ENCODE peak calls at places on chromosome 11, in seven cellular contexts. One of them, this sample, is unnamed.

GRCh38 chr11:9208726-9209501 is 56.2 kb downstream of the DENND5A start:
- DNase-seq in colonic mucosa: no peak
- DNase-seq in neuronal stem cell: no peak
- DNase-seq in right atrium auricular region: no peak
- DNase-seq in tibial artery: no peak
- DNase-seq in OCI-LY7: peak; percentile 32
- DNase-seq in uterus: no peak
- DNase-seq in this sample: no peak

GRCh38 chr11:64516226-64516625 is 74.8 kb upstream of the SLC22A12 start:
- DNase-seq in colonic mucosa: peak; percentile 40
- DNase-seq in neuronal stem cell: no peak
- DNase-seq in right atrium auricular region: no peak
- DNase-seq in tibial artery: no peak
- DNase-seq in OCI-LY7: peak; percentile 31
- DNase-seq in uterus: no peak
- DNase-seq in this sample: no peak

GRCh38 chr11:100851584-100852152 is 164.6 kb downstream of the ARHGAP42 start:
- DNase-seq in colonic mucosa: no peak
- DNase-seq in neuronal stem cell: no peak
- DNase-seq in right atrium auricular region: no peak
- DNase-seq in tibial artery: no peak
- DNase-seq in OCI-LY7: no peak
- DNase-seq in uterus: no peak
- DNase-seq in this sample: no peak

GRCh38 chr11:87463486-87464102 is 425.9 kb downstream of the TMEM135 start:
- DNase-seq in colonic mucosa: no peak
- DNase-seq in neuronal stem cell: peak; percentile 27
- DNase-seq in right atrium auricular region: no peak
- DNase-seq in tibial artery: no peak
- DNase-seq in OCI-LY7: peak; percentile 71
- DNase-seq in uterus: no peak
- DNase-seq in this sample: no peak

GRCh38 chr11:69154211-69154913 is 1.4 kb upstream of the SMIM38 start:
- DNase-seq in colonic mucosa: no peak
- DNase-seq in neuronal stem cell: no peak
- DNase-seq in right atrium auricular region: no peak
- DNase-seq in tibial artery: peak; percentile 55
- DNase-seq in OCI-LY7: no peak
- DNase-seq in uterus: no peak
- DNase-seq in this sample: no peak

GRCh38 chr11:111245425-111245824 is at the start of gene POU2AF2:
- DNase-seq in colonic mucosa: no peak
- DNase-seq in neuronal stem cell: no peak
- DNase-seq in right atrium auricular region: no peak
- DNase-seq in tibial artery: no peak
- DNase-seq in OCI-LY7: no peak
- DNase-seq in uterus: no peak
- DNase-seq in this sample: no peak

GRCh38 chr11:134139873-134140331 is 71.0 kb downstream of the JAM3 start:
- DNase-seq in colonic mucosa: peak; percentile 61
- DNase-seq in neuronal stem cell: peak; percentile 38
- DNase-seq in right atrium auricular region: peak; percentile 75
- DNase-seq in tibial artery: no peak
- DNase-seq in OCI-LY7: peak; percentile 43
- DNase-seq in uterus: peak; percentile 86
- DNase-seq in this sample: no peak

GRCh38 chr11:77619576-77620198 is 17.9 kb downstream of the CLNS1A start:
- DNase-seq in colonic mucosa: peak; percentile 50
- DNase-seq in neuronal stem cell: peak; percentile 39
- DNase-seq in right atrium auricular region: no peak
- DNase-seq in tibial artery: no peak
- DNase-seq in OCI-LY7: peak; percentile 67
- DNase-seq in uterus: no peak
- DNase-seq in this sample: no peak

GRCh38 chr11:36364551-36364950 is 68.5 kb downstream of the PRR5L start:
- DNase-seq in colonic mucosa: peak; percentile 78
- DNase-seq in neuronal stem cell: no peak
- DNase-seq in right atrium auricular region: no peak
- DNase-seq in tibial artery: no peak
- DNase-seq in OCI-LY7: no peak
- DNase-seq in uterus: no peak
- DNase-seq in this sample: no peak

GRCh38 chr11:95764267-95764898 is 25.2 kb downstream of the FAM76B start:
- DNase-seq in colonic mucosa: no peak
- DNase-seq in neuronal stem cell: no peak
- DNase-seq in right atrium auricular region: no peak
- DNase-seq in tibial artery: no peak
- DNase-seq in OCI-LY7: peak; percentile 67
- DNase-seq in uterus: no peak
- DNase-seq in this sample: no peak

GRCh38 chr11:4551346-4551979 is 6.5 kb downstream of the OR52M1 start:
- DNase-seq in colonic mucosa: no peak
- DNase-seq in neuronal stem cell: no peak
- DNase-seq in right atrium auricular region: no peak
- DNase-seq in tibial artery: no peak
- DNase-seq in OCI-LY7: no peak
- DNase-seq in uterus: no peak
- DNase-seq in this sample: no peak

DNA sequence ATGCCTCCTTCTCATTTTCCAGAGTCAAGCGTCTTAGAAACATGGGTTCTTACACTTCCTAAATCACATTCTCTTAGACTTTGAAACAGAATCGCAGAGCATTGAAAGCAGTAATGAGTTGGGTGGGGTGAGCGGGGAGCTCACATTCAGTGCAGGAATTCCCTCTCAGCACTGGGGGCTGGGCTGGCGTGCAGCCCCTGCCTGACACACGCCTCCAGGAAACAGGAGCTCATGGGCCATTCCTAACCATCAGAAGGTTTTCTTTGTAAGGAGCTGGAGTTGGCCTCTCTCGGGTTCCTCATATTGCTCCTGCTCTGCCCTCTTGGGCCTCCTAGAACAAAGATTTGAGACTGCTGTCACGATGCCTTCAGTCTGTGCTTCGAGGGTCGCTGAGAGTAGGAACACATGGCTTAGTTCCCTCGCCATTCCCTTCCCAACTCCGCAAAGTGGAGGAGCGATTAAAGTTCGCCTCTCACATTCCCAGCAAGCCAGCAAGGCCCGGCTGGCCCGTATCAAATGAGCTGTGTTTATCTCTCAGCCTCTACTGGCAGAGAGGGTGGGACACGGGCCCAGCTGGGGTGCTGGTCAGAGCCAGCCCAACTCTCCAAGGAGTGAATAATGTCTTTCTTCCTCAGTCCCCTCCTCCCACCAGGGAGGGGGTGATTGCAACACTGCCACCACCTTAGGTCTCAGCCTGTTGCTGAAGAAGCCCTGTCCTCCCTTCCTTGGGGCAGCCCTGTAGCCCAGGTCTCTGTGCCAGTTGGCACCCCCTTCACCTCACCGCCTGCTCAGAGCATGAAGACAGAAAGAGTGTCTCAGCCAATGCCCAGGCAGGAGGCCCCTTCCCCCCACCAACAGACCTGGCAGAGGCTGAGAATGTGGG is 10.4 kb downstream of the CHRDL2 start:
- DNase-seq in colonic mucosa: peak; percentile 66
- DNase-seq in neuronal stem cell: no peak
- DNase-seq in right atrium auricular region: peak; percentile 86
- DNase-seq in tibial artery: peak; percentile 82
- DNase-seq in OCI-LY7: no peak
- DNase-seq in uterus: peak; percentile 83
- DNase-seq in this sample: peak; percentile 57
- H3K27ac ChIP-seq in colonic mucosa: peak overlapping the region; percentile 52
- H3K27ac ChIP-seq in neuronal stem cell: no peak overlapping the region
- H3K27ac ChIP-seq in right atrium auricular region: peak overlapping the region; percentile 41
- H3K27ac ChIP-seq in tibial artery: peak overlapping the region; percentile 83
- H3K27ac ChIP-seq in OCI-LY7: no peak overlapping the region
- H3K27ac ChIP-seq in uterus: peak overlapping the region; percentile 79
- H3K27ac ChIP-seq in this sample: peak overlapping the region; percentile 61

DNA sequence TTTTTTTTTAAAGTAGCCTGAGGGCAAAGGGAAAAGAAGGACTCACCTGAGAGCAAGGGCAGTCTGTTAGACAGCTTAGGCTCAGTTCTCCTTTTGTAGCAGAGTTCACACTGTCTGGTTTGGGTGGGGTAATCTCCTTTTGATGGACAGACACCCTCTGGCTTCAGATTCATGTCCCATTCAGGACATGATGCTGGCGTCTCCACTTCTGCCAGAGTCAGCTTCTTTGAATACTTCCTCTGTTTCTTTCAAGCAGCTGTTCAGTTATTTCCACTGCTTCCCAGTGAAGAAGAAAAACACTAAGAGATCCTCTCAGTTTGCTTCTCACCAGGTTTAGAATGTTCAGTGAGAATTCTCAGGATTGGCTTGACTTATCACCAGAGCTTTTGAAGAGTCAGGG is 79.0 kb upstream of the HSD17B12 start:
- DNase-seq in colonic mucosa: no peak
- DNase-seq in neuronal stem cell: no peak
- DNase-seq in right atrium auricular region: no peak
- DNase-seq in tibial artery: no peak
- DNase-seq in OCI-LY7: no peak
- DNase-seq in uterus: no peak
- DNase-seq in this sample: no peak
- H3K27ac ChIP-seq in colonic mucosa: no peak overlapping the region
- H3K27ac ChIP-seq in neuronal stem cell: no peak overlapping the region
- H3K27ac ChIP-seq in right atrium auricular region: no peak overlapping the region
- H3K27ac ChIP-seq in tibial artery: no peak overlapping the region
- H3K27ac ChIP-seq in OCI-LY7: no peak overlapping the region
- H3K27ac ChIP-seq in uterus: no peak overlapping the region
- H3K27ac ChIP-seq in this sample: no peak overlapping the region

GRCh38 chr11:93051181-93051580 is 81.7 kb downstream of the MTNR1B start:
- DNase-seq in colonic mucosa: no peak
- DNase-seq in neuronal stem cell: no peak
- DNase-seq in right atrium auricular region: no peak
- DNase-seq in tibial artery: no peak
- DNase-seq in OCI-LY7: no peak
- DNase-seq in uterus: no peak
- DNase-seq in this sample: no peak
- H3K27ac ChIP-seq in colonic mucosa: no peak overlapping the region
- H3K27ac ChIP-seq in neuronal stem cell: no peak overlapping the region
- H3K27ac ChIP-seq in right atrium auricular region: no peak overlapping the region
- H3K27ac ChIP-seq in tibial artery: no peak overlapping the region
- H3K27ac ChIP-seq in OCI-LY7: no peak overlapping the region
- H3K27ac ChIP-seq in uterus: no peak overlapping the region
- H3K27ac ChIP-seq in this sample: no peak overlapping the region

DNA sequence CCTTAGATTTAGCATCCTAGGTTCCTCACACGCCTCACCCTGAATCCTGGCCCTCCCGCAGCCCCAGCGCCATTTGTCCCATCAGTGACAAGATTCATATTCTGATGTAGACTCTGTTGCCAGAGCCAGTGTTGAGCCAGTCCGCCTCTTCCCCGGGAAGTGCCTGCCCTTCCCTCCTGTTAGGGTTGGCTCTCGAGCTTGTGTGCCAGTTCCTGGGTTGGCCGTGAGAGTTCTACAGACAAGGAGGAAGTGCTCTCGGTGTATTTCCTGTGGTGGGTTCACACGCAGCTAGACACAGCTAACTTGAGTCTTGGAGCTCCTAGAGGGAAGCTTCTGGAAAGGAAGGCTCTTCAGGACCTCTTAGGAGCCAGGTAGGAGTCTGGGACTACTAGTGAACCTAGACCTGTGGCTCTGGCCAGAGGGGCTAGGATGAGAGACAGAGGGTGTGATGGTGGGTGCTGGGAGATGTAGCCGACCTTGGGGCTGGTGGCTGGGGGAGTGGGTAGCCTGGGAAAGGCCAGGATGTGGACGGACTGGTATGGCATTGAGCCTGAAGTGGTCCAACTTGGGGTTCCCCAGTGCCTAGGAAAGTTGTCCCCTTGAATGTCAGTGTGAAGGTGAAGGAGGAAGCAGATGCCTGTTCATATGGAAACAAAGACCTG is at the start of gene IL18BP:
- DNase-seq in colonic mucosa: no peak
- DNase-seq in neuronal stem cell: no peak
- DNase-seq in right atrium auricular region: no peak
- DNase-seq in tibial artery: peak; percentile 70
- DNase-seq in OCI-LY7: peak; percentile 51
- DNase-seq in uterus: no peak
- DNase-seq in this sample: no peak
- H3K27ac ChIP-seq in colonic mucosa: peak within 1 kb of the TSS; percentile 62
- H3K27ac ChIP-seq in neuronal stem cell: no peak within 1 kb of the TSS
- H3K27ac ChIP-seq in right atrium auricular region: peak within 1 kb of the TSS; percentile 46
- H3K27ac ChIP-seq in tibial artery: peak within 1 kb of the TSS; percentile 65
- H3K27ac ChIP-seq in OCI-LY7: no peak within 1 kb of the TSS
- H3K27ac ChIP-seq in uterus: peak within 1 kb of the TSS; percentile 72
- H3K27ac ChIP-seq in this sample: peak within 1 kb of the TSS; percentile 47

DNA sequence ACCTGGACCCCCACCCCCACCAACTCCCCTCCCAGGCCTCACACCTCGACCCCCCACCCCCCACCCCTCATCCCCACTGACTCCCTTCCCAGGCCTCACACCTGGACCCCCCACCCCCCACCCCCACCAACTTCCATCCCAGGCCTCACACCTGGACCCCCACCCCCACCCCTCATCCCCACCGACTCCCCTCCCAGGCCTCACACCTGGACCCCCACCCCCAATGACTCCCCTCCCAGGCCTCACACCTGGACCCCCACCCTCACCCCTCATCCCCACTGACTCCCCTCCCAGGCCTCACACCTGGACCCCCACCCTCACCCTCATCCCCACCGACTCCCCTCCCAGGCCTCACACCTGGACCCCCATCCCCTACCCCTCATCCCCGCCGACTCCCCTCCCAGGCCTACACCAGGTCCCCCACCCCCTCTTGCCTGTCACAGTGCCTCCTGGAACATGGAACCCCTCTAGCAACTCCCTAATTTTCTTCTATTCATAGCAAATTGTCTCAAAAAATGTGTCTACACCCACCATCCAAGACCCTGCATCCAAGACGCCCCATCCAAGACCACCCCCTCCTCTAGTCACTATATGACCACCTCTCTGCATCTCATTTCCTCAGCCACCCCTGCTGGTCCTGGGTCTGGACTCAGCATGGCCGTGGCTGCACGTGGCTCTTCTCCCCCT is 36.9 kb upstream of the BRSK2 start:
- DNase-seq in colonic mucosa: no peak
- DNase-seq in neuronal stem cell: no peak
- DNase-seq in right atrium auricular region: no peak
- DNase-seq in tibial artery: no peak
- DNase-seq in OCI-LY7: no peak
- DNase-seq in uterus: no peak
- DNase-seq in this sample: no peak
- H3K27ac ChIP-seq in colonic mucosa: no peak overlapping the region
- H3K27ac ChIP-seq in neuronal stem cell: no peak overlapping the region
- H3K27ac ChIP-seq in right atrium auricular region: no peak overlapping the region
- H3K27ac ChIP-seq in tibial artery: no peak overlapping the region
- H3K27ac ChIP-seq in OCI-LY7: no peak overlapping the region
- H3K27ac ChIP-seq in uterus: no peak overlapping the region
- H3K27ac ChIP-seq in this sample: no peak overlapping the region